ENCODE peak calls at places on chromosomes 16 and 17, in seven cellular contexts. G, Q, D, A, M, V and J are unnamed samples.

GRCh38 chr17:55152236-55152635 is 112.5 kb upstream of the HLF start:
- DNase-seq in V (no peak), D (no peak), M (no peak), G (no peak), Q (no peak), A (no peak), J (no peak)

GRCh38 chr17:68972119-68972704 is 17.0 kb upstream of the ABCA8 start:
- DNase-seq in V (peak; percentile 49), Q (peak; percentile 33), M (peak; percentile 43), D (peak; percentile 15), A (no peak), G (no peak), J (peak; percentile 44)

GRCh38 chr16:69566437-69567030 is 768 bp downstream of the NFAT5 start:
- DNase-seq in A (no peak), D (no peak), V (peak; percentile 75), G (no peak), M (peak; percentile 40), Q (peak; percentile 69), J (peak; percentile 23)

GRCh38 chr17:71995570-71995969 is 125.2 kb upstream of the SOX9 start:
- DNase-seq in G (no peak), M (no peak), Q (no peak), V (no peak), A (no peak), D (no peak), J (no peak)

GRCh38 chr17:43905400-43905984 is 1.8 kb downstream of the MPP2 start:
- DNase-seq in D (no peak), G (no peak), V (no peak), A (no peak), Q (peak; percentile 68), M (no peak), J (no peak)

GRCh38 chr16:1152123-1152638 is 725 bp upstream of the CACNA1H start:
- DNase-seq in M (no peak), G (no peak), D (no peak), V (no peak), Q (no peak), A (no peak), J (no peak)

GRCh38 chr17:7263071-7263800 is 958 bp upstream of the CLDN7 start:
- DNase-seq in V (peak; percentile 84), G (no peak), A (no peak), M (no peak), D (peak; percentile 79), Q (peak; percentile 43), J (peak; percentile 39)

GRCh38 chr17:40062347-40063033 is at the start of gene THRA:
- DNase-seq in D (no peak), M (no peak), V (peak; percentile 88), A (no peak), G (no peak), Q (peak; percentile 95), J (peak; percentile 77)

GRCh38 chr17:67136191-67137025 is 92.1 kb downstream of the CACNG1 start:
- DNase-seq in G (no peak), Q (no peak), D (no peak), V (no peak), M (no peak), A (no peak), J (no peak)

GRCh38 chr16:2517954-2518605 is 2.1 kb upstream of the AMDHD2 start:
- DNase-seq in Q (no peak), G (no peak), V (no peak), D (no peak), A (no peak), M (no peak), J (no peak)

GRCh38 chr17:70168979-70169706 is at the start of gene KCNJ2:
- DNase-seq in V (peak; percentile 84), D (no peak), A (peak; percentile 56), M (peak; percentile 3), G (no peak), Q (peak; percentile 97), J (no peak)

GRCh38 chr17:58630883-58631522 is 60.8 kb downstream of the TEX14 start:
- DNase-seq in M (no peak), A (peak; percentile 77), G (no peak), D (peak; percentile 98), Q (no peak), V (no peak), J (no peak)

GRCh38 chr16:11076259-11077018 is 132.1 kb downstream of the CLEC16A start:
- DNase-seq in G (peak; percentile 79), V (peak; percentile 36), M (no peak), Q (no peak), A (no peak), D (no peak), J (no peak)

GRCh38 chr17:38702900-38703741 is 2.0 kb upstream of the MLLT6 start:
- DNase-seq in Q (no peak), A (no peak), V (peak; percentile 30), G (no peak), D (no peak), M (no peak), J (peak; percentile 54)

GRCh38 chr17:77425791-77426641 is 285.2 kb downstream of the SEC14L1 start:
- DNase-seq in M (no peak), Q (peak; percentile 54), A (no peak), G (no peak), D (no peak), V (peak; percentile 83), J (no peak)

GRCh38 chr16:15949210-15950166 is at the start of gene ABCC1:
- DNase-seq in A (no peak), G (no peak), D (no peak), V (peak; percentile 87), M (peak; percentile 60), Q (peak; percentile 95), J (peak; percentile 62)

GRCh38 chr17:78921437-78921971 is 3.7 kb downstream of the TIMP2 start:
- DNase-seq in V (peak; percentile 30), G (no peak), D (no peak), Q (peak; percentile 73), M (no peak), A (no peak), J (no peak)

GRCh38 chr16:77480671-77481315 is 46.0 kb upstream of the ADAMTS18 start:
- DNase-seq in D (no peak), V (no peak), A (no peak), G (no peak), M (no peak), Q (no peak), J (no peak)

GRCh38 chr16:50880926-50881325 is 139.0 kb downstream of the CYLD start:
- DNase-seq in G (no peak), V (no peak), Q (no peak), D (no peak), M (no peak), A (no peak), J (no peak)

GRCh38 chr16:78281115-78281514 is 181.7 kb downstream of the WWOX start:
- DNase-seq in Q (no peak), G (no peak), A (no peak), D (no peak), M (no peak), V (no peak), J (no peak)

GRCh38 chr17:9973689-9974459 is 68.8 kb upstream of the RCVRN start:
- DNase-seq in G (no peak), M (peak; percentile 11), V (no peak), D (no peak), Q (no peak), A (no peak), J (peak; percentile 36)

GRCh38 chr17:32870027-32870670 is 6.8 kb downstream of the MYO1D start:
- DNase-seq in Q (no peak), G (no peak), V (no peak), M (no peak), D (no peak), A (no peak), J (no peak)

GRCh38 chr17:29837531-29837930 is 92.5 kb downstream of the SSH2 start:
- DNase-seq in V (no peak), D (no peak), A (no peak), G (no peak), Q (no peak), M (no peak), J (no peak)

GRCh38 chr16:67449739-67450138 is 18.8 kb downstream of the HSD11B2 start:
- DNase-seq in Q (no peak), G (no peak), V (no peak), D (no peak), M (no peak), A (no peak), J (no peak)

GRCh38 chr16:67448580-67448979 is 17.7 kb downstream of the HSD11B2 start:
- DNase-seq in D (no peak), G (no peak), A (no peak), Q (no peak), V (no peak), M (no peak), J (no peak)

GRCh38 chr16:67451061-67451703 is 20.3 kb downstream of the HSD11B2 start:
- DNase-seq in Q (no peak), A (no peak), M (no peak), D (no peak), G (no peak), V (no peak), J (no peak)

GRCh38 chr16:67447508-67448076 is 16.7 kb downstream of the HSD11B2 start:
- DNase-seq in A (no peak), V (peak; percentile 69), D (peak; percentile 54), G (peak; percentile 15), Q (peak; percentile 70), M (peak; percentile 49), J (peak; percentile 69)

DNA sequence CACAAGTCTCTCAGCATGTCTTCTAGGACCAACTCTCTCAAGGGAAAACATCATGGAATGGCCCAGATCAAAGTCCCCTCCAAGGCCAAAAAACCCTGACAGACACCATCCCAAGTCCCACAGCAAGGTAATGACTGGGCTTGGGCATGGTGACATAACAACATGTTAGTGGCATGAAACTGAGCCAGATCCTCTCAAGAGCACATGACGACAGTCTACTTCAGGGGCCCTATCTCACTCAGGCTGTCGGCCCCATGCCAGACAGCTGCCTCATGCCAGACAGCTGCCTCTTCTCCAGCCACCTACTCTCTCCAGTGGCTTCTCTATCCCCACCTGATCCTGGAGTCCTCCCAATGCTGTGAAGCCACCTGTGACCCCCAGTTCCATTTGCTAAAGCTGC is 18.4 kb downstream of the HSD11B2 start:
- DNase-seq in V (no peak), M (no peak), A (no peak), Q (no peak), D (no peak), G (no peak), J (no peak)
- TF ChIP-seq JUND in V (no peak), M (no peak), A (no peak), Q (no peak), D (no peak), G (no peak), J (no peak)

DNA sequence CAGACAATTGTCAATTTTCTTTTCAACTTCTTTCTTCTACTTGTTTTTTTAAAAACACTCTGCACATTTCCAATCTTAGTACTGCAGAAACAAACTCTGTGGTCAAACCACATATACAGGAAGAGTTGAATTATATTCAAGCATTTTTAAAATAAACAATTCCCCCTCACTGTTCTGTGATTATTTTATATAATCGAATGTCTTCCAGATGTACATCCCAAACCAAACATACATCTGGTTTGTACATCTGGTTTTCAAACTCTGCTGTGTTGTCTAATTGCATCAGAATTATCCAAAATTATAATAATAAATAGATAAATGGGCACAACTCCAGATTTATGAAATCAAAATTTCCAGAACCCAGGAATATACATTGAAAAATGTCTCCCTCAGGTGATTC is 13.4 kb upstream of the CCDC144A start:
- DNase-seq in Q (peak; percentile 36), M (no peak), G (no peak), A (no peak), D (no peak), V (no peak), J (no peak)
- TF ChIP-seq JUND in Q (no peak), M (no peak), G (no peak), A (no peak), D (no peak), V (no peak), J (no peak)

GRCh38 chr16:83624436-83625120 is 183.2 kb upstream of the HSBP1 start:
- DNase-seq in M (no peak), Q (no peak), D (no peak), G (no peak), V (no peak), A (no peak), J (no peak)
- TF ChIP-seq JUND in M (no peak), Q (no peak), D (no peak), G (no peak), V (no peak), A (no peak), J (no peak)

GRCh38 chr16:89159174-89159849 is 12.2 kb upstream of the CDH15 start:
- DNase-seq in G (no peak), M (peak; percentile 57), D (no peak), A (no peak), V (no peak), Q (no peak), J (no peak)
- TF ChIP-seq JUND in G (no peak), M (peak; percentile 63), D (no peak), A (no peak), V (no peak), Q (no peak), J (no peak)